ENCODE peak calls at places on chromosomes 2 and 18, in five cellular contexts. X, B, U, S and Q are unnamed samples.

GRCh38 chr18:52152036-52152435 is 188.0 kb upstream of the DCC start:
- DNase-seq in B (no peak), X (no peak), U (no peak), S (no peak), Q (no peak)

GRCh38 chr2:207823865-207824264 is 54.2 kb upstream of the FZD5 start:
- DNase-seq in X (no peak), B (no peak), S (no peak), U (no peak), Q (no peak)

GRCh38 chr2:37526856-37527255 is 144.6 kb downstream of the CDC42EP3 start:
- DNase-seq in S (no peak), U (no peak), B (no peak), X (no peak), Q (no peak)

GRCh38 chr2:73827018-73827417 is 1.7 kb upstream of the STAMBP start:
- DNase-seq in B (no peak), X (no peak), S (no peak), U (no peak), Q (no peak)

GRCh38 chr2:60469918-60470317 is 83.5 kb downstream of the BCL11A start:
- DNase-seq in U (no peak), S (no peak), B (no peak), X (peak; percentile 4), Q (no peak)

GRCh38 chr2:169891593-169892298 is 64.5 kb downstream of the UBR3 start:
- DNase-seq in U (no peak), X (no peak), B (no peak), S (no peak), Q (no peak)

GRCh38 chr2:8088810-8089209 is 593.0 kb upstream of the ID2 start:
- DNase-seq in S (no peak), B (no peak), U (no peak), X (no peak), Q (no peak)

GRCh38 chr18:48922801-48923730 is 27.7 kb downstream of the SMAD7 start:
- DNase-seq in X (peak; percentile 73), U (peak; percentile 93), B (no peak), S (peak; percentile 72), Q (peak; percentile 73)

GRCh38 chr2:42562474-42563144 is 5.8 kb upstream of the MTA3 start:
- DNase-seq in X (peak; percentile 91), B (no peak), U (no peak), S (no peak), Q (no peak)

GRCh38 chr2:130318906-130319305 is 23.8 kb upstream of the IMP4 start:
- DNase-seq in B (no peak), X (no peak), S (no peak), U (no peak), Q (no peak)

GRCh38 chr2:236657801-236658200 is 88.2 kb downstream of the ACKR3 start:
- DNase-seq in X (no peak), S (no peak), U (no peak), B (no peak), Q (no peak)

GRCh38 chr2:97651114-97651513 is 5.3 kb downstream of the COX5B start:
- DNase-seq in S (no peak), X (no peak), U (no peak), B (no peak), Q (no peak)

GRCh38 chr18:10926565-10927194 is 222.7 kb downstream of the PIEZO2 start:
- DNase-seq in U (no peak), X (no peak), S (no peak), B (no peak), Q (no peak)

GRCh38 chr2:197908940-197909339 is 104.5 kb downstream of the PLCL1 start:
- DNase-seq in U (no peak), B (no peak), S (no peak), X (no peak), Q (no peak)

GRCh38 chr18:62566199-62566598 is 43.4 kb downstream of the ZCCHC2 start:
- DNase-seq in B (no peak), X (peak; percentile 45), S (peak; percentile 66), U (no peak), Q (no peak)

GRCh38 chr18:78352905-78353304 is 626.7 kb upstream of the SALL3 start:
- DNase-seq in X (no peak), U (no peak), S (no peak), B (no peak), Q (no peak)

GRCh38 chr2:33583194-33583938 is 15.7 kb downstream of the FAM98A start:
- DNase-seq in S (no peak), X (no peak), B (no peak), U (no peak), Q (no peak)

GRCh38 chr2:181357979-181358378 is 99.2 kb upstream of the ITGA4 start:
- DNase-seq in B (no peak), U (no peak), S (no peak), X (no peak), Q (no peak)

GRCh38 chr2:191318729-191319078 is 73.5 kb downstream of the MYO1B start:
- DNase-seq in U (no peak), B (peak; percentile 27), X (peak; percentile 91), S (no peak), Q (no peak)

GRCh38 chr2:46964835-46965560 is 49.4 kb upstream of the MCFD2 start:
- DNase-seq in S (no peak), B (no peak), X (no peak), U (no peak), Q (no peak)

GRCh38 chr2:235234711-235235110 is 259.1 kb upstream of the AGAP1 start:
- DNase-seq in B (no peak), X (no peak), U (no peak), S (no peak), Q (no peak)

GRCh38 chr2:44358498-44358897 is 2.8 kb downstream of the PREPL start:
- DNase-seq in B (no peak), U (no peak), S (peak; percentile 39), X (peak; percentile 37), Q (peak; percentile 59)

GRCh38 chr2:225598426-225598825 is 198.9 kb downstream of the NYAP2 start:
- DNase-seq in U (no peak), S (no peak), X (no peak), B (no peak), Q (no peak)

GRCh38 chr2:210548031-210548430 is 8.4 kb upstream of the CPS1 start:
- DNase-seq in S (no peak), X (no peak), U (no peak), B (no peak), Q (no peak)

GRCh38 chr2:240648650-240649275 is 23.5 kb downstream of the GPR35 start:
- DNase-seq in S (no peak), X (no peak), B (no peak), U (peak; percentile 52), Q (peak; percentile 17)

GRCh38 chr18:30352551-30353168 is 689.9 kb downstream of the DSC3 start:
- DNase-seq in X (no peak), B (no peak), S (no peak), U (no peak), Q (no peak)

GRCh38 chr2:227376911-227377396 is 2.2 kb downstream of the TM4SF20 start:
- DNase-seq in U (no peak), S (no peak), B (no peak), X (peak; percentile 64), Q (no peak)

GRCh38 chr18:8139127-8139591 is 470.1 kb upstream of the RAB12 start:
- DNase-seq in B (no peak), U (no peak), X (no peak), S (peak; percentile 54), Q (peak; percentile 56)

GRCh38 chr2:195413422-195413821 is 243.6 kb upstream of the SLC39A10 start:
- DNase-seq in U (no peak), B (no peak), S (no peak), X (no peak), Q (no peak)

GRCh38 chr2:110115291-110116032 is at the start of gene MALL:
- DNase-seq in U (peak; percentile 75), S (no peak), B (peak; percentile 60), X (peak; percentile 76), Q (no peak)

GRCh38 chr18:58891753-58892152 is 27.1 kb downstream of the ZNF532 start:
- DNase-seq in X (no peak), B (no peak), S (no peak), U (no peak), Q (no peak)
- H3K4me3 ChIP-seq in X (no peak overlapping the region), B (no peak overlapping the region), S (peak overlapping the region; percentile 27), U (peak overlapping the region; percentile 21), Q (peak overlapping the region; percentile 21)

GRCh38 chr2:71794611-71795010 is 341.2 kb downstream of the DYSF start:
- DNase-seq in U (no peak), B (no peak), X (no peak), S (no peak), Q (no peak)
- H3K4me1 ChIP-seq in U (no peaks in the 10 kb centered on the region), B (peaks cover 8% of the 10 kb centered on the region), X (no peaks in the 10 kb centered on the region), S (peaks cover 13% of the 10 kb centered on the region), Q (no peaks in the 10 kb centered on the region)

GRCh38 chr2:157258520-157259326 is 1.2 kb downstream of the GALNT5 start:
- DNase-seq in S (no peak), B (no peak), U (no peak), X (peak; percentile 55), Q (no peak)
- H3K4me3 ChIP-seq in S (no peak overlapping the region), B (peak overlapping the region; percentile 57), U (no peak overlapping the region), X (peak overlapping the region; percentile 37), Q (no peak overlapping the region)

DNA sequence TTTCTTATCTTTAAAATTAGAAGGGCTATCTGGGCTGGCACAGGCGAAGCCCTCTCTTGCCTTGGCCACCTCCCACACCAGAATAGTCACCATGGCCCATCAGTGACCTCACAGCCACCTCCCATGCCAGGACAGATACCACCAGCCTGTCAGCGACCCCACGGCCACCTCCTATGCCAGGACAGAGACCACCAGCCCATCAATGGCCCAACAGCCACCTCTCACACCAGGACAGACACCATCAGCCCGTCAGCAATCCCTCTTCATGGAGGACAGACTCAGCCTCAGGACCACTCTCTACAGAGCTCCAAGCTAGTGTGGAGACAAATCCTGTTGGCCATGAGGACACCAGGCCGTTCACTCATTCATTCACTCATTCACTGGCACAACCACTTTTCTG is 74.6 kb downstream of the ASB1 start:
- DNase-seq in S (no peak), X (no peak), U (no peak), B (no peak), Q (peak; percentile 15)
- H3K4me1 ChIP-seq in S (no peaks in the 10 kb centered on the region), X (no peaks in the 10 kb centered on the region), U (peaks cover 2% of the 10 kb centered on the region), B (no peaks in the 10 kb centered on the region), Q (no peaks in the 10 kb centered on the region)

GRCh38 chr2:238424313-238424700 is 2.4 kb upstream of the ASB1 start:
- DNase-seq in B (no peak), X (no peak), U (no peak), S (no peak), Q (no peak)

GRCh38 chr2:238425979-238426567 is 654 bp upstream of the ASB1 start:
- DNase-seq in B (peak; percentile 28), S (no peak), U (peak; percentile 72), X (no peak), Q (no peak)

GRCh38 chr2:238423561-238424312 is 3.0 kb upstream of the ASB1 start:
- DNase-seq in S (no peak), X (peak; percentile 14), U (no peak), B (no peak), Q (no peak)

GRCh38 chr2:238426568-238427434 is at the start of gene ASB1:
- DNase-seq in B (peak; percentile 48), U (peak; percentile 93), S (peak; percentile 84), X (peak; percentile 80), Q (peak; percentile 85)

GRCh38 chr2:238425505-238425978 is 1.2 kb upstream of the ASB1 start:
- DNase-seq in U (no peak), S (no peak), X (peak; percentile 55), B (no peak), Q (no peak)
- H3K4me3 ChIP-seq in U (no peak overlapping the region), S (peak overlapping the region; percentile 90), X (peak overlapping the region; percentile 96), B (peak overlapping the region; percentile 96), Q (peak overlapping the region; percentile 98)

GRCh38 chr2:124149571-124149970 is 124.5 kb downstream of the CNTNAP5 start:
- DNase-seq in B (no peak), S (no peak), X (no peak), U (no peak), Q (no peak)
- H3K4me1 ChIP-seq in B (no peaks in the 10 kb centered on the region), S (no peaks in the 10 kb centered on the region), X (no peaks in the 10 kb centered on the region), U (no peaks in the 10 kb centered on the region), Q (no peaks in the 10 kb centered on the region)